ENCODE peak calls at places on chromosomes 5 and 9, in seven cellular contexts. P is GM19239; O is NCI-H460; T is naive thymus-derived CD8-positive, alpha-beta T cell; I is AG04450; Z is NCI-H1092; V is non-pigmented ciliary epithelial cell. L is an unnamed sample.

GRCh38 chr5:135102716-135103696 is 69.0 kb upstream of the PITX1 start:
- DNase-seq in P (no peak), O (no peak), T (no peak), I (no peak), Z (no peak), V (no peak), L (no peak)

GRCh38 chr5:11164456-11165286 is 403.6 kb upstream of the DAP start:
- DNase-seq in P (no peak), O (no peak), T (no peak), I (no peak), Z (no peak), V (no peak), L (no peak)

GRCh38 chr9:117092582-117092981 is 322.3 kb downstream of the ASTN2 start:
- DNase-seq in P (no peak), O (peak; percentile 78), T (no peak), I (no peak), Z (no peak), V (no peak), L (no peak)

GRCh38 chr5:54671111-54671531 is 153.6 kb downstream of the SNX18 start:
- DNase-seq in P (no peak), O (no peak), T (no peak), I (no peak), Z (no peak), V (no peak), L (no peak)

GRCh38 chr5:73692166-73692640 is 66.2 kb downstream of the ARHGEF28 start:
- DNase-seq in P (no peak), O (no peak), T (no peak), I (peak; percentile 43), Z (no peak), V (peak; percentile 70), L (peak; percentile 65)

GRCh38 chr9:94912700-94913249 is 186.3 kb downstream of the AOPEP start:
- DNase-seq in P (no peak), O (no peak), T (no peak), I (peak; percentile 63), Z (no peak), V (peak; percentile 76), L (no peak)

GRCh38 chr5:82470185-82470584 is 192.0 kb upstream of the RPS23 start:
- DNase-seq in P (no peak), O (no peak), T (no peak), I (no peak), Z (no peak), V (no peak), L (no peak)

GRCh38 chr5:181217111-181217804 is 5.8 kb upstream of the TRIM41 start:
- DNase-seq in P (no peak), O (peak; percentile 79), T (peak; percentile 76), I (no peak), Z (no peak), V (no peak), L (no peak)

GRCh38 chr9:78676009-78676408 is 379.1 kb downstream of the PSAT1 start:
- DNase-seq in P (no peak), O (no peak), T (no peak), I (no peak), Z (no peak), V (no peak), L (no peak)

GRCh38 chr5:38714703-38715355 is 131.0 kb upstream of the OSMR start:
- DNase-seq in P (no peak), O (no peak), T (no peak), I (no peak), Z (no peak), V (no peak), L (no peak)

GRCh38 chr9:129208191-129209091 is 30.4 kb upstream of the IER5L start:
- DNase-seq in P (no peak), O (no peak), T (peak; percentile 54), I (no peak), Z (no peak), V (no peak), L (no peak)

GRCh38 chr9:27566118-27566517 is 7.2 kb downstream of the C9orf72 start:
- DNase-seq in P (no peak), O (no peak), T (no peak), I (no peak), Z (no peak), V (no peak), L (no peak)

GRCh38 chr9:138072897-138073296 is 195.3 kb downstream of the CACNA1B start:
- DNase-seq in P (no peak), O (no peak), T (no peak), I (no peak), Z (no peak), V (no peak), L (no peak)

GRCh38 chr5:178899289-178899688 is 3.6 kb downstream of the ZFP2 start:
- DNase-seq in P (no peak), O (no peak), T (no peak), I (no peak), Z (no peak), V (no peak), L (no peak)

GRCh38 chr5:1464511-1464910 is 19.3 kb upstream of the SLC6A3 start:
- DNase-seq in P (no peak), O (no peak), T (no peak), I (no peak), Z (no peak), V (no peak), L (no peak)

GRCh38 chr5:160379485-160379884 is 9.1 kb upstream of the C1QTNF2 start:
- DNase-seq in P (no peak), O (no peak), T (no peak), I (no peak), Z (no peak), V (no peak), L (no peak)

GRCh38 chr5:133885566-133885965 is 82.9 kb downstream of the C5orf15 start:
- DNase-seq in P (no peak), O (no peak), T (no peak), I (no peak), Z (no peak), V (no peak), L (no peak)

GRCh38 chr5:73122875-73123810 is 2.8 kb downstream of the TMEM171 start:
- DNase-seq in P (no peak), O (no peak), T (no peak), I (no peak), Z (no peak), V (no peak), L (peak; percentile 44)

GRCh38 chr5:141493500-141494422 is 4.9 kb downstream of the PCDHGC5 start:
- DNase-seq in P (no peak), O (no peak), T (no peak), I (no peak), Z (no peak), V (no peak), L (no peak)

GRCh38 chr9:77589046-77589795 is 58.9 kb downstream of the GNA14 start:
- DNase-seq in P (no peak), O (no peak), T (no peak), I (no peak), Z (peak; percentile 16), V (no peak), L (no peak)

GRCh38 chr5:57538341-57538955 is 55.8 kb upstream of the ACTBL2 start:
- DNase-seq in P (no peak), O (no peak), T (no peak), I (peak; percentile 37), Z (no peak), V (peak; percentile 43), L (peak; percentile 66)

GRCh38 chr9:124078641-124079040 is 67.1 kb downstream of the LHX2 start:
- DNase-seq in P (no peak), O (peak; percentile 30), T (no peak), I (no peak), Z (no peak), V (peak; percentile 28), L (no peak)

GRCh38 chr5:112691758-112692157 is 45.9 kb upstream of the APC start:
- DNase-seq in P (no peak), O (peak; percentile 29), T (no peak), I (no peak), Z (no peak), V (no peak), L (no peak)

GRCh38 chr5:96331210-96331609 is 101.8 kb downstream of the PCSK1 start:
- DNase-seq in P (no peak), O (no peak), T (no peak), I (no peak), Z (no peak), V (no peak), L (no peak)

GRCh38 chr9:117247271-117247670 is 167.6 kb downstream of the ASTN2 start:
- DNase-seq in P (no peak), O (peak; percentile 8), T (no peak), I (no peak), Z (peak; percentile 27), V (no peak), L (no peak)

GRCh38 chr5:170757669-170758068 is 25.9 kb upstream of the GABRP start:
- DNase-seq in P (no peak), O (no peak), T (no peak), I (no peak), Z (no peak), V (no peak), L (no peak)

GRCh38 chr9:109453210-109453842 is 44.8 kb downstream of the PTPN3 start:
- DNase-seq in P (no peak), O (peak; percentile 17), T (no peak), I (peak; percentile 27), Z (no peak), V (peak; percentile 78), L (peak; percentile 12)

GRCh38 chr9:134892820-134893420 is 12.3 kb downstream of the FCN2 start:
- DNase-seq in P (no peak), O (no peak), T (no peak), I (no peak), Z (no peak), V (no peak), L (no peak)

GRCh38 chr9:136762915-136763648 is 1.2 kb downstream of the LCN15 start:
- DNase-seq in P (no peak), O (peak; percentile 33), T (peak; percentile 17), I (no peak), Z (no peak), V (no peak), L (no peak)

GRCh38 chr5:177327539-177328522 is 16.1 kb upstream of the MXD3 start:
- DNase-seq in P (no peak), O (no peak), T (no peak), I (no peak), Z (no peak), V (peak; percentile 38), L (no peak)

GRCh38 chr9:128607642-128608350 is 48.9 kb downstream of the DYNC2I2 start:
- DNase-seq in P (no peak), O (no peak), T (no peak), I (no peak), Z (peak; percentile 96), V (no peak), L (no peak)

L was measured in AG04449.